ENCODE peak calls at places on chromosomes 12 and 14, in four cellular contexts. One of them, this sample, is unnamed.

GRCh38 chr12:122064034-122064777 is 14.3 kb upstream of the MLXIP start:
- DNase-seq in heart right ventricle: peak; percentile 81
- DNase-seq in uterus: peak; percentile 93
- DNase-seq in AG04450: no peak
- DNase-seq in this sample: no peak

GRCh38 chr14:75453817-75454434 is 26.1 kb downstream of the JDP2 start:
- DNase-seq in AG04450: no peak
- DNase-seq in heart right ventricle: no peak
- DNase-seq in uterus: no peak
- DNase-seq in this sample: no peak

GRCh38 chr12:100190013-100190394 is 10.6 kb upstream of the ACTR6 start:
- DNase-seq in AG04450: no peak
- DNase-seq in heart right ventricle: peak; percentile 29
- DNase-seq in uterus: no peak
- DNase-seq in this sample: no peak

GRCh38 chr14:89040080-89040437 is 215.6 kb downstream of the TTC8 start:
- DNase-seq in AG04450: no peak
- DNase-seq in uterus: no peak
- DNase-seq in heart right ventricle: no peak
- DNase-seq in this sample: no peak

GRCh38 chr14:81147140-81147897 is 73.4 kb downstream of the GTF2A1 start:
- DNase-seq in uterus: no peak
- DNase-seq in AG04450: no peak
- DNase-seq in heart right ventricle: no peak
- DNase-seq in this sample: no peak

GRCh38 chr14:52701223-52701622 is 5.8 kb upstream of the PSMC6 start:
- DNase-seq in uterus: no peak
- DNase-seq in AG04450: no peak
- DNase-seq in heart right ventricle: no peak
- DNase-seq in this sample: no peak

GRCh38 chr14:61462566-61463195 is 141.3 kb downstream of the PRKCH start:
- DNase-seq in AG04450: no peak
- DNase-seq in heart right ventricle: no peak
- DNase-seq in uterus: no peak
- DNase-seq in this sample: peak; percentile 38

GRCh38 chr12:80189241-80189640 is 89.9 kb downstream of the OTOGL start:
- DNase-seq in heart right ventricle: no peak
- DNase-seq in AG04450: peak; percentile 65
- DNase-seq in uterus: no peak
- DNase-seq in this sample: no peak

GRCh38 chr12:12979731-12980259 is 20.3 kb downstream of the HEBP1 start:
- DNase-seq in heart right ventricle: no peak
- DNase-seq in AG04450: peak; percentile 84
- DNase-seq in uterus: peak; percentile 48
- DNase-seq in this sample: no peak

DNA sequence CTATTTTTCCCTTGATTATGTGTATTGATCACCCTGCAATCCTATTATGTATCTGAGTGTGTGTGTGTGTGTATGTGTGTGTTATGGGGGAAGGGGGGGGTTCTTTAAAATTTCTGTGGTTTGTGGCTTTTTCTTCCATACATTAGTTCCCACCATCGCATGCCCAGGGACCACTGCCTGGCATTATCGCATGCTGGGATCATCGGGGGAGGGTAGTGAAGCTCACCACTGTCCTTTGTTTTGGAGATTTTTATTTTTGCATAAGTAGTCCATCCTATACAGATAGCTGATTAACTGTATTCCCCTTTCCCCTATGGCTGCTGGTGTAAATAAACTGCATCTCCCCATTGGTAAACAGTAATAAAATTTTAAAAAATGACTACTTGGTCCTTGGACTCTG is 3.4 kb downstream of the ATXN7L3B start:
- DNase-seq in uterus: no peak
- DNase-seq in AG04450: no peak
- DNase-seq in heart right ventricle: no peak
- DNase-seq in this sample: no peak
- H3K4me3 ChIP-seq in uterus: no peak overlapping the region
- H3K4me3 ChIP-seq in AG04450: no peak overlapping the region
- H3K4me3 ChIP-seq in heart right ventricle: no peak overlapping the region
- H3K4me3 ChIP-seq in this sample: peak overlapping the region; percentile 76

GRCh38 chr12:120199595-120200306 is 1.2 kb downstream of the RPLP0 start:
- DNase-seq in uterus: peak; percentile 56
- DNase-seq in heart right ventricle: no peak
- DNase-seq in AG04450: peak; percentile 16
- DNase-seq in this sample: no peak
- H3K27ac ChIP-seq in uterus: peak overlapping the region; percentile 88
- H3K27ac ChIP-seq in heart right ventricle: peak overlapping the region; percentile 80
- H3K27ac ChIP-seq in AG04450: peak overlapping the region; percentile 75
- H3K27ac ChIP-seq in this sample: no peak overlapping the region

DNA sequence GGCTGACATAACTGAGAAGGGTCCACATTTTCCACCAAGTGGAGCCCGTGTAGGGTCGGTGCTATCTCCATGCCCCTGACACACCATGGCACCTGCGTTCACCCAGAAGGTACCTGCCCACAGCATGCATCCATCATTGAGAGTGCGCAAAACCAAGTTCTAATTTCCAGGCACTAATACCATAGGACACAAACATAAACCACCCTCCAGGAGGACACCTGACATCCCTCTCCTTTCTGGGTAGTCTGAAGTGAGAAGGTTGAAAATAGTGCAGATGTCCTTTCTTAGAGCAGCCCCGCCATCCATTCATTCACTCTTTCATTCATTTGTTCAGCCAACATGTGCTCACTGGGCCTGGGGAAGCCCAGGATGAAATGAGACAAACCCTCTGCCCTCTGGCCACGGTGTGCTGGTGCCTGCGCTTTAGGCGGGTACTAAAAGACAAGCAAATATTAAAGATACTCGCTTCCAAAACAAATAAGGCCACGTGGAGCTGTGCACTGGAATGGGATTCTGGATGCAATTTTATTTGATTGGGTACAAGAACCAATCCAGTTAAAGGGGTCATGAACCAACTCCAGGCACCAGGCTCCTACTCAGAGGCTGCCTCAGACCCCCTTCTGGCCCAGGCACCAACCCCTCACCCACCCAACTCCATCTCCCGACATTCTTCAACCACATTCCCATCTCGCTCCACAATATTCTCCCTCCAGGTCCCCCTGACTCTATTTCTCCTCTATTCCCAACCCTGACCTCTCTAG is 1.2 kb downstream of the TTC7B start:
- DNase-seq in uterus: no peak
- DNase-seq in heart right ventricle: no peak
- DNase-seq in AG04450: no peak
- DNase-seq in this sample: no peak
- H3K4me3 ChIP-seq in uterus: peak overlapping the region; percentile 81
- H3K4me3 ChIP-seq in heart right ventricle: peak overlapping the region; percentile 81
- H3K4me3 ChIP-seq in AG04450: peak overlapping the region; percentile 75
- H3K4me3 ChIP-seq in this sample: peak overlapping the region; percentile 91

DNA sequence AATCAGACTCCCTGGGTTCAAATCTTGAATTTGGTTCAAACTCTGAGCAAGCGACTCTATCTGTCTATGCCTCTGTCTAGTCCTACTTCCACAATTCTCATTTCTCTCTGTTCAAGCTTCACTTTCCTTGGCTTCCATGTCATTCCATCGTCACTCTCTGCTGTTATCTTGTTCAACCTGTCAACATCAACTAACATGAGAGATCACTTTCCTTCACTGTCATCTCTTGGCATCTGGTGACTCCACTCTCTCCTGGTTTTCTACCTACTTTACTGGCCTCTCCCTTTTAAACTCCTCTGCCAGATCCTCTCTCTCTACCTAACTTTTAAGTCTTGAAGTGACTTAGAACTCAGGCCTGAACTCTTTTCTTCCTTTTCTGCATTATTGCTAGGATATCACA is 240.2 kb downstream of the BCAT1 start:
- DNase-seq in heart right ventricle: no peak
- DNase-seq in uterus: no peak
- DNase-seq in AG04450: no peak
- DNase-seq in this sample: no peak
- H3K27ac ChIP-seq in heart right ventricle: no peak overlapping the region
- H3K27ac ChIP-seq in uterus: no peak overlapping the region
- H3K27ac ChIP-seq in AG04450: no peak overlapping the region
- H3K27ac ChIP-seq in this sample: no peak overlapping the region